ENCODE peak calls at places on chromosomes 16 and 17, in five cellular contexts. K, H, G, V and O are unnamed samples.

GRCh38 chr16:85984947-85985451 is 86.0 kb downstream of the IRF8 start:
- DNase-seq in H (no peak), G (no peak), K (peak; percentile 36), V (no peak), O (no peak)

GRCh38 chr17:79356839-79357447 is 253.9 kb downstream of the RBFOX3 start:
- DNase-seq in G (no peak), V (no peak), K (no peak), H (no peak), O (no peak)

GRCh38 chr17:74737299-74738050 is 419 bp downstream of the RAB37 start:
- DNase-seq in H (no peak), G (no peak), V (peak; percentile 9), K (peak; percentile 76), O (no peak)

GRCh38 chr17:82690786-82691489 is 7.6 kb downstream of the RAB40B start:
- DNase-seq in V (no peak), G (no peak), K (no peak), H (no peak), O (no peak)

GRCh38 chr16:12157510-12158093 is 181.1 kb downstream of the SNX29 start:
- DNase-seq in K (no peak), V (peak; percentile 20), G (no peak), H (no peak), O (peak; percentile 48)

GRCh38 chr17:41594363-41594915 is 7.7 kb upstream of the KRT14 start:
- DNase-seq in H (no peak), V (no peak), K (no peak), G (no peak), O (no peak)

GRCh38 chr17:82397449-82398335 is 20.5 kb upstream of the HEXD start:
- DNase-seq in V (no peak), H (no peak), K (no peak), G (no peak), O (no peak)

GRCh38 chr17:35801583-35802224 is 6.3 kb upstream of the MMP28 start:
- DNase-seq in K (peak; percentile 73), H (peak; percentile 83), G (peak; percentile 55), V (peak; percentile 47), O (peak; percentile 95)

GRCh38 chr16:63311313-63311712 is 1275.1 kb upstream of the CDH8 start:
- DNase-seq in K (no peak), H (no peak), V (no peak), G (no peak), O (no peak)

GRCh38 chr17:45370949-45371413 is 54.2 kb upstream of the MAP3K14 start:
- DNase-seq in H (no peak), V (no peak), K (no peak), G (peak; percentile 21), O (peak; percentile 37)

GRCh38 chr17:78442648-78443128 is 64.2 kb downstream of the PGS1 start:
- DNase-seq in V (peak; percentile 46), H (peak; percentile 55), G (peak; percentile 91), K (no peak), O (peak; percentile 93)

GRCh38 chr16:82368041-82368440 is 198.0 kb upstream of the MPHOSPH6 start:
- DNase-seq in G (peak; percentile 9), H (peak; percentile 52), V (peak; percentile 1), K (peak; percentile 57), O (peak; percentile 17)

GRCh38 chr17:3852561-3852960 is 6.5 kb upstream of the NCBP3 start:
- DNase-seq in V (no peak), K (no peak), G (no peak), H (no peak), O (peak; percentile 17)

GRCh38 chr16:19678804-19679203 is 39.2 kb downstream of the KNOP1 start:
- DNase-seq in G (no peak), K (no peak), H (no peak), V (no peak), O (no peak)

GRCh38 chr17:82536220-82537201 is 17.0 kb downstream of the FOXK2 start:
- DNase-seq in G (peak; percentile 82), K (peak; percentile 63), V (peak; percentile 87), H (peak; percentile 24), O (peak; percentile 89)

GRCh38 chr17:72077326-72077960 is 43.4 kb upstream of the SOX9 start:
- DNase-seq in G (no peak), H (no peak), K (no peak), V (no peak), O (no peak)

GRCh38 chr16:21598676-21599157 is 660 bp upstream of the METTL9 start:
- DNase-seq in G (no peak), H (peak; percentile 25), K (peak; percentile 30), V (no peak), O (no peak)

GRCh38 chr16:12898556-12898955 is 2.8 kb upstream of the SHISA9 start:
- DNase-seq in V (no peak), G (no peak), K (peak; percentile 27), H (no peak), O (no peak)

GRCh38 chr16:53893731-53894435 is 189.9 kb downstream of the FTO start:
- DNase-seq in V (peak; percentile 90), H (no peak), K (no peak), G (peak; percentile 78), O (peak; percentile 58)

GRCh38 chr17:12180644-12181261 is 160.1 kb downstream of the MAP2K4 start:
- DNase-seq in V (peak; percentile 66), H (no peak), K (peak; percentile 76), G (peak; percentile 80), O (peak; percentile 78)

GRCh38 chr16:66508261-66508913 is 41.5 kb downstream of the TK2 start:
- DNase-seq in V (peak; percentile 30), G (peak; percentile 53), H (no peak), K (no peak), O (peak; percentile 77)

GRCh38 chr17:77354721-77355455 is 214.1 kb downstream of the SEC14L1 start:
- DNase-seq in V (peak; percentile 99), G (peak; percentile 95), K (peak; percentile 58), H (peak; percentile 76), O (peak; percentile 94)

GRCh38 chr16:85354623-85355514 is 242.6 kb upstream of the CIBAR2 start:
- DNase-seq in H (no peak), V (peak; percentile 74), G (peak; percentile 87), K (peak; percentile 64), O (peak; percentile 29)

GRCh38 chr16:17461951-17462729 is 8.6 kb downstream of the XYLT1 start:
- DNase-seq in G (no peak), V (no peak), K (no peak), H (no peak), O (no peak)

GRCh38 chr17:65385071-65385470 is 176.4 kb downstream of the AXIN2 start:
- DNase-seq in V (no peak), K (no peak), H (no peak), G (no peak), O (no peak)

GRCh38 chr16:71327720-71328119 is 30.8 kb upstream of the CALB2 start:
- DNase-seq in G (no peak), K (no peak), V (no peak), H (no peak), O (no peak)

DNA sequence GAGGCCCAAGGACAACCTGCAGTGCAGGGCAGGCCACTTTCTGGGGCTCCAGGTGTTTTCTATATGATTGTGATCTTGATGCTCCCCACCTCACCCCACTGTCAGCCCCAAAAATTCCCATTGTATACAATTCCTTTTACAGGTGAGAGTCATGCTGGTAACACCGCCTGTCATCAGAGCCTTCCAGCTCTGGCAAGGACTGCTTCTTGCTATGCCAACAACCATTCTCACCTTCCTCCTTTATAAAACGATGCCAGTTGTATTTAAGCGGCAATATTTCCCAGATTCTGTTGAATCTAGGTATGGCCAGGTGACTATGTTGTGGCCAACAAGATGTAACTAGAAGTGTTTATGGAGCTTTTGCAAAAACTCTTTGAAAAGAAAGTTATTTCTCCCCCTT is 30.4 kb upstream of the CALB2 start:
- DNase-seq in K (no peak), H (no peak), G (no peak), V (no peak), O (no peak)
- H3K4me3 ChIP-seq in K (no peak overlapping the region), H (no peak overlapping the region), G (no peak overlapping the region), V (no peak overlapping the region), O (no peak overlapping the region)

DNA sequence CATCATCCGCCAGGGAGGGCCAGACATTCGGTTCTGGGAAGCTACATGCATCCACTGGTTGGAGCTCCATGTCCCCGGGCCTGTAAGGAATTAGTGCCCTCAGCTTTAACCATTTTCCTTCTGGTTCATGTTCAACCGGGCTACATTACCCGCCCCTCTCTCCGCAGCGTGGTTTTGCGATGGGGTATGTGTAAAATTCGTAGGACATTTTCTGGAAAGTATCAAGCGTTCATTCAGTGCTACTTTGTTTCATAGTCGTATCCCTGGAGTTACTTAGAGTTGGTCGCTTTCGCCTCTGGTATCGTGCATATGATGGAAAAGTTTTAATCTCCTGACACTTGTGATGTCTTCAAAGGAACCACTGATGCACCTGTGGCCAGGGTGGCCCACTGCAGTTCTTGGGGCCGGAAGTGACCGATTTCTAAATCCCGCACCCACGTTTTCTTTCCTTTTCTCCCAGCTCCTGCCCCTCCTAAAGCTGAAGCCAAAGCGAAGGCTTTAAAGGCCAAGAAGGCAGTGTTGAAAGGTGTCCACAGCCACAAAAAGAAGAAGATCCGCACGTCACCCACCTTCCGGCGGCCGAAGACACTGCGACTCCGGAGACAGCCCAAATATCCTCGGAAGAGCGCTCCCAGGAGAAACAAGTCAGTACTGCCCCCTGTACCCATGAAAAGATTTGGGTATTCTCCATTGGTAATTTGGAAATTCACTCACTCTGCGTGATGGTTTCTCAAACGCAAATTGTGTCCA is 637 bp downstream of the RPL23A start:
- DNase-seq in G (no peak), K (no peak), V (no peak), H (no peak), O (no peak)
- TF ChIP-seq CTCF in G (no peak), K (peak; percentile 19), V (no peak), H (no peak), O (peak; percentile 19)

GRCh38 chr16:48494742-48495141 is 109.5 kb upstream of the SIAH1 start:
- DNase-seq in V (no peak), H (no peak), G (no peak), K (no peak), O (no peak)

GRCh38 chr16:48495303-48495702 is 110.1 kb upstream of the SIAH1 start:
- DNase-seq in G (no peak), V (no peak), K (no peak), H (no peak), O (no peak)

GRCh38 chr16:48491517-48491916 is 106.3 kb upstream of the SIAH1 start:
- DNase-seq in H (no peak), V (peak; percentile 26), K (no peak), G (peak; percentile 62), O (peak; percentile 60)

GRCh38 chr16:48489376-48489775 is 104.2 kb upstream of the SIAH1 start:
- DNase-seq in H (no peak), V (no peak), G (no peak), K (no peak), O (no peak)

GRCh38 chr16:48492131-48492530 is 106.9 kb upstream of the SIAH1 start:
- DNase-seq in G (peak; percentile 96), V (peak; percentile 88), K (no peak), H (no peak), O (peak; percentile 82)
- H3K4me3 ChIP-seq in G (no peak overlapping the region), V (no peak overlapping the region), K (no peak overlapping the region), H (no peak overlapping the region), O (no peak overlapping the region)

DNA sequence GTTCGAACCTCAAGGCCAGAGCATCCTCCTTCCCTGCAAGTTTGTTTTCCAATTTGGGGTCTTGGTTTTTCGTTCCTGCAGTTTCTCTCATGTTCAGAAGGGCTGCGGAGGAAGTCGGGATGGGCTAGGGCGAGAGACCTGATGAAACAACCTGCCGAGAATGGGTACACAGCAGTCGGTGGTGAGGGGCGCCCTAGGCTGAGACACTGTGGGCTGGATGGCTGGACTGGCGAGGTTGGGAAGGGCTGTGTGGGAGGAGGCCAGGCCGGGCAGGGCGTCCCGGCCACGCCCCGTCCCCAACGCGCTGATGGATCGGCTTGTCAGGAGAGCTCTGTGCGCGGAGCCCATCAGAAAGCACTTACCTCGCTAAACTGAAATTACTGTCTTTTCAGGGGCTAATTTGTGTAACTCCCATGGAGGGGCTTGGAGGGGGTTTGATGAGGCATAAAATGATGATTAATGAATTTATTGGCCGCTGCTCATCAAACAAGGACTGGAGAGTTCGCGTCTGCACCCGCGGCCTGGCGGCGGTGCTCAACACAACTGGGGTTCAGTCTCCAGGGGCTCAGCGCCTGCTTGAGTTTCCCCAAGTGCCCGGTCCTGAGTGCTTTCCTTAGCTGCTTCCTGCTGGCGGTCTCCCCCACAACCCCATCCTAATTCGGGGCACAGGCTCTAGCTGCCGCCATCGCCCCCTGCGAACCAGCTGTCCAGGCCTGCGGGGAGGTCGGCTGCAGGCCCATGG is 9.0 kb downstream of the IRX5 start:
- DNase-seq in G (no peak), H (no peak), V (no peak), K (no peak), O (no peak)
- TF ChIP-seq CTCF in G (no peak), H (no peak), V (no peak), K (no peak), O (no peak)